ENCODE peak calls at places on chromosome 6, in five cellular contexts. W, H, F, E and I are unnamed samples.

GRCh38 chr6:42166444-42167141 is 6.6 kb upstream of the GUCA1A start:
- DNase-seq in W (peak; percentile 76), F (peak; percentile 53), E (no peak), H (peak; percentile 94), I (no peak)

GRCh38 chr6:170033666-170034065 is 257.2 kb downstream of the DLL1 start:
- DNase-seq in F (peak; percentile 5), W (no peak), H (no peak), E (peak; percentile 32), I (no peak)

GRCh38 chr6:156601821-156602301 is 175.3 kb upstream of the ARID1B start:
- DNase-seq in F (no peak), W (no peak), E (no peak), H (no peak), I (no peak)

GRCh38 chr6:16249971-16250370 is 11.6 kb downstream of the GMPR start:
- DNase-seq in H (peak; percentile 60), W (no peak), F (no peak), E (no peak), I (peak; percentile 46)

GRCh38 chr6:29685718-29686326 is 4.9 kb upstream of the ZFP57 start:
- DNase-seq in W (no peak), E (no peak), H (peak; percentile 73), F (no peak), I (peak; percentile 26)

GRCh38 chr6:14889172-14889571 is 356.7 kb upstream of the JARID2 start:
- DNase-seq in H (no peak), F (no peak), E (no peak), W (peak; percentile 62), I (no peak)

GRCh38 chr6:22045261-22045912 is 251.4 kb downstream of the PRL start:
- DNase-seq in W (no peak), E (no peak), H (no peak), F (no peak), I (no peak)

GRCh38 chr6:125781307-125781868 is 9.4 kb upstream of the NCOA7 start:
- DNase-seq in E (no peak), F (no peak), H (no peak), W (peak; percentile 67), I (no peak)

GRCh38 chr6:20217476-20217855 is 5.2 kb upstream of the MBOAT1 start:
- DNase-seq in F (no peak), E (no peak), W (no peak), H (no peak), I (no peak)

GRCh38 chr6:33599413-33599911 is 19.4 kb upstream of the BAK1 start:
- DNase-seq in W (no peak), F (no peak), E (no peak), H (no peak), I (no peak)

GRCh38 chr6:132648356-132648755 is 10.6 kb downstream of the TAAR1 start:
- DNase-seq in H (no peak), E (no peak), F (no peak), W (peak; percentile 79), I (no peak)

GRCh38 chr6:15121443-15121842 is 124.4 kb upstream of the JARID2 start:
- DNase-seq in E (no peak), W (no peak), F (no peak), H (no peak), I (no peak)

GRCh38 chr6:75503291-75503690 is 9.7 kb upstream of the FILIP1 start:
- DNase-seq in F (no peak), H (peak; percentile 9), E (no peak), W (no peak), I (no peak)

GRCh38 chr6:4962905-4963304 is 40.9 kb downstream of the RPP40 start:
- DNase-seq in H (no peak), F (no peak), W (no peak), E (no peak), I (no peak)

GRCh38 chr6:154878866-154879491 is 116.1 kb upstream of the TIAM2 start:
- DNase-seq in H (no peak), F (no peak), W (peak; percentile 43), E (no peak), I (no peak)

GRCh38 chr6:118249680-118250079 is 298.4 kb upstream of the PLN start:
- DNase-seq in E (no peak), H (peak; percentile 8), W (no peak), F (no peak), I (no peak)

GRCh38 chr6:104686550-104687155 is 173.1 kb downstream of the HACE1 start:
- DNase-seq in W (no peak), H (no peak), F (no peak), E (no peak), I (no peak)

GRCh38 chr6:157432231-157432630 is 51.2 kb downstream of the ZDHHC14 start:
- DNase-seq in E (no peak), H (no peak), W (no peak), F (no peak), I (no peak)

GRCh38 chr6:168089186-168090063 is 10.4 kb upstream of the FRMD1 start:
- DNase-seq in F (no peak), H (no peak), W (no peak), E (no peak), I (no peak)

GRCh38 chr6:3383525-3383924 is 73.3 kb downstream of the SLC22A23 start:
- DNase-seq in W (peak; percentile 41), H (no peak), E (no peak), F (no peak), I (no peak)

GRCh38 chr6:16635810-16636602 is 125.3 kb downstream of the ATXN1 start:
- DNase-seq in W (peak; percentile 34), E (no peak), F (no peak), H (peak; percentile 80), I (no peak)

GRCh38 chr6:32666420-32667300 is at the start of gene HLA-DQB1:
- DNase-seq in E (no peak), W (peak; percentile 2), H (peak; percentile 53), F (peak; percentile 14), I (no peak)

GRCh38 chr6:68635706-68636513 is 828 bp downstream of the ADGRB3 start:
- DNase-seq in F (peak; percentile 22), H (no peak), E (no peak), W (peak; percentile 53), I (no peak)

GRCh38 chr6:62013719-62014118 is 272.3 kb downstream of the KHDRBS2 start:
- DNase-seq in F (no peak), W (no peak), H (no peak), E (no peak), I (no peak)

GRCh38 chr6:39642300-39642699 is 82.9 kb downstream of the KIF6 start:
- DNase-seq in W (no peak), H (peak; percentile 79), E (no peak), F (no peak), I (no peak)

GRCh38 chr6:25138024-25138696 is 141.0 kb upstream of the CARMIL1 start:
- DNase-seq in W (peak; percentile 85), H (no peak), E (no peak), F (peak; percentile 61), I (peak; percentile 4)

GRCh38 chr6:111718990-111719389 is 113.3 kb upstream of the TRAF3IP2 start:
- DNase-seq in H (no peak), E (no peak), F (no peak), W (peak; percentile 28), I (no peak)

GRCh38 chr6:138593100-138593877 is 94.0 kb upstream of the NHSL1 start:
- DNase-seq in E (no peak), H (peak; percentile 64), W (peak; percentile 98), F (peak; percentile 29), I (no peak)

GRCh38 chr6:18155864-18156396 is 708 bp downstream of the KDM1B start:
- DNase-seq in H (peak; percentile 90), W (peak; percentile 14), F (peak; percentile 38), E (peak; percentile 52), I (peak; percentile 12)

GRCh38 chr6:52591832-52592231 is 15.0 kb upstream of the TRAM2 start:
- DNase-seq in F (no peak), H (no peak), E (no peak), W (no peak), I (no peak)

GRCh38 chr6:118770112-118770788 is 118.9 kb upstream of the CEP85L start:
- DNase-seq in F (no peak), H (no peak), E (no peak), W (no peak), I (no peak)

GRCh38 chr6:164069352-164070022 is 655.0 kb downstream of the QKI start:
- DNase-seq in E (no peak), H (no peak), F (no peak), W (no peak), I (no peak)
- H3K27ac ChIP-seq in E (no peak overlapping the region), H (no peak overlapping the region), F (no peak overlapping the region), W (no peak overlapping the region), I (peak overlapping the region; percentile 11)

GRCh38 chr6:106829451-106829850 is 145.1 kb downstream of the CD24 start:
- DNase-seq in H (no peak), E (no peak), W (no peak), F (no peak), I (no peak)
- H3K27ac ChIP-seq in H (no peak overlapping the region), E (no peak overlapping the region), W (no peak overlapping the region), F (no peak overlapping the region), I (no peak overlapping the region)

DNA sequence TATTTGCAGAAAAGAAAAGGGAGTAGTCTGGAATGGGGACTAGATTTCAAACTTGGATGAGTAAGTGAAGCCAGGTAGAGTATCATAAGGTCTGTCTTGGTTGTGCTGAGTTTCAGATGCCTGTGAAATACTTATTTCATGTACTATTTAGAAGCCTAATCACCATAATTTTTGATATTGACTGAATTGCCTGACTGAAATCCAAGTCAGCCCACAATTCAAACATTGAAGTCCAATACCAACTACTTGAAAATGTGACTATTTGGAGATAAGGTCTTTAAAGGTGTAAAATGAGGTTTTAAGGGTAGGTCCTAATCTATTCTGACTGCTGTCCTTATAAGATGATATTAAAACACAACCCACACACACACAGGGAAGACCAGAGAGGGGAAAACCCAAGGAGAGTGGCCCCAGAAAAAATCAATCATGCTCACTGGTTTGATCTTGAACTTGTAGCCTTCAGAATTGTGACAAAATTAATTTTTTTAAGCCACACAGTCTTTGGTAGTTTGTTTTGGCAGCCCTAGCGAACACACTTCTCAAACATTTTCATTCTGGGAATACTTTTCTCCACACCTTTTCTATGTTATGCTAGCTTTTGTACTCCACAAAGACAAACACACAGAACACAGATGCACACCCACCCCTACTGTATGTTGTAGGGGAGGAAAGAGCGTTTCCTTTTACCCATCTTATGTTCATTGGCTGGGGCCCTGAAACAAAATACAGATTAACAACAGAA is 126.3 kb downstream of the HFE start:
- DNase-seq in E (no peak), H (no peak), W (no peak), F (no peak), I (no peak)
- H3K27ac ChIP-seq in E (no peak overlapping the region), H (no peak overlapping the region), W (no peak overlapping the region), F (no peak overlapping the region), I (no peak overlapping the region)

DNA sequence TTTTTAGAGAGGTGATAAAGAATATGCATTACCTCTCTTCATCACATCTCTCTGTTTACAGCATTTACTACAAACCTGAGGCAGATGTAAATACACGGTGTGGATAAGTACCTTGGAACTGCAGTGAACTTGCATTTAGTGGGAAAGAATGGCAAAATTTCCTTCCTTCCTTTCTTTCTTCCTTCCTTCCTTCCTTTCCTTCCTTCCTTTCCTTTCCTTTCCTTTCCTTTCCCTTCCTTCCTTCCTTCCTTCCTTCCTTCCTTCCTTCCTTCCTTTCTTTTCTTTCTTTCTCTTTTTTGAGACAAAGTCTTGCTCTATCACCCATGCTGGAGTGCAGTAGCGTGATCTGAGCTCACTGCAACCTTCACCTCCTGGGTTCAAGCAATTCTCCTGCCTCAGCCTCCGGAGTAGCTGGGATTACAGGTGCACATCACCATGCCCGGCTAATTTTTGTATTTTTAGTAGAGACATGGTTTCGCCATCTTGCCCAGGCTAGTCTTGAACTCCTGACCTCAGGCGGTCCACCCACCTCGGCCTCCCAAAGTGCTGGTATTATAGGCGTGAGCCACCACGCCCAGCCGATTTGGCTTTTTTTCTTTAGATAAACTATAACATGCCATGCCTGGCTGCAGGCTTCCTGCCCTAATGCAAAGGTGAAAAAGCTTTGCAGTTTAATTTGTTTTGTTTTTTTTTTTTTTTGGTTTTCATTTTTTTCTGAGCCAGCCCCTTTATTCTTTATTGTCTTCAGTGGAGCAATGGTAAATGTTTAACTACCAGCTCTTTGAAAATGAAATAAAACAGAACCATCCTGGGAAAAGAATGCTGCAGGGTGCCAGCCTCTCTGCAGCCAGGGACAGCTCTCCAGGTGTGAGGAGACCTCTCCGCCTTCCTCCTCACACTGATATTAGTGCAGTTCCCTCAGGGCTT is 64.2 kb upstream of the NEDD9 start:
- DNase-seq in H (no peak), F (no peak), W (no peak), E (no peak), I (no peak)
- H3K27ac ChIP-seq in H (no peak overlapping the region), F (no peak overlapping the region), W (no peak overlapping the region), E (no peak overlapping the region), I (no peak overlapping the region)